ENCODE peak calls at places on chromosomes 12 and 14, in ten cellular contexts. One of them, this sample, is unnamed.

GRCh38 chr12:131628766-131629448 is 82.0 kb upstream of the SFSWAP start:
- DNase-seq in neural crest cell: no peak
- DNase-seq in non-pigmented ciliary epithelial cell: no peak
- DNase-seq in HCT116: no peak
- DNase-seq in coronary artery: no peak
- DNase-seq in IMR-90: no peak
- DNase-seq in renal cortical epithelial cell: no peak
- DNase-seq in fibroblast of mammary gland: no peak
- DNase-seq in uterus: no peak
- DNase-seq in head of caudate nucleus: no peak
- DNase-seq in this sample: no peak

GRCh38 chr12:10027311-10028099 is 3.0 kb upstream of the CLEC9A start:
- DNase-seq in HCT116: no peak
- DNase-seq in uterus: no peak
- DNase-seq in IMR-90: peak
- DNase-seq in renal cortical epithelial cell: peak
- DNase-seq in non-pigmented ciliary epithelial cell: no peak
- DNase-seq in coronary artery: no peak
- DNase-seq in neural crest cell: no peak
- DNase-seq in head of caudate nucleus: no peak
- DNase-seq in fibroblast of mammary gland: peak
- DNase-seq in this sample: no peak

GRCh38 chr12:112005419-112006395 is 7.3 kb downstream of the TMEM116 start:
- DNase-seq in uterus: no peak
- DNase-seq in renal cortical epithelial cell: peak
- DNase-seq in coronary artery: no peak
- DNase-seq in HCT116: peak
- DNase-seq in non-pigmented ciliary epithelial cell: no peak
- DNase-seq in fibroblast of mammary gland: peak
- DNase-seq in head of caudate nucleus: no peak
- DNase-seq in IMR-90: peak
- DNase-seq in neural crest cell: no peak
- DNase-seq in this sample: no peak

GRCh38 chr12:124700810-124701594 is 133.6 kb upstream of the NCOR2 start:
- DNase-seq in IMR-90: peak
- DNase-seq in uterus: peak
- DNase-seq in neural crest cell: no peak
- DNase-seq in non-pigmented ciliary epithelial cell: no peak
- DNase-seq in coronary artery: no peak
- DNase-seq in head of caudate nucleus: no peak
- DNase-seq in HCT116: no peak
- DNase-seq in fibroblast of mammary gland: no peak
- DNase-seq in renal cortical epithelial cell: peak
- DNase-seq in this sample: no peak

GRCh38 chr14:89870335-89870734 is 84.2 kb downstream of the EFCAB11 start:
- DNase-seq in IMR-90: peak
- DNase-seq in head of caudate nucleus: no peak
- DNase-seq in neural crest cell: no peak
- DNase-seq in uterus: no peak
- DNase-seq in coronary artery: no peak
- DNase-seq in HCT116: no peak
- DNase-seq in renal cortical epithelial cell: no peak
- DNase-seq in fibroblast of mammary gland: peak
- DNase-seq in non-pigmented ciliary epithelial cell: no peak
- DNase-seq in this sample: no peak

GRCh38 chr12:3035815-3036702 is 41.1 kb upstream of the TSPAN9 start:
- DNase-seq in non-pigmented ciliary epithelial cell: no peak
- DNase-seq in HCT116: no peak
- DNase-seq in uterus: no peak
- DNase-seq in fibroblast of mammary gland: peak
- DNase-seq in renal cortical epithelial cell: no peak
- DNase-seq in neural crest cell: no peak
- DNase-seq in head of caudate nucleus: peak
- DNase-seq in coronary artery: no peak
- DNase-seq in IMR-90: peak
- DNase-seq in this sample: no peak

GRCh38 chr12:49636979-49637378 is 13.6 kb downstream of the PRPF40B start:
- DNase-seq in uterus: peak
- DNase-seq in IMR-90: peak
- DNase-seq in renal cortical epithelial cell: peak
- DNase-seq in neural crest cell: peak
- DNase-seq in fibroblast of mammary gland: peak
- DNase-seq in head of caudate nucleus: peak
- DNase-seq in non-pigmented ciliary epithelial cell: no peak
- DNase-seq in HCT116: peak
- DNase-seq in coronary artery: no peak
- DNase-seq in this sample: peak

GRCh38 chr14:52153939-52154338 is 85.1 kb upstream of the NID2 start:
- DNase-seq in HCT116: no peak
- DNase-seq in uterus: no peak
- DNase-seq in head of caudate nucleus: no peak
- DNase-seq in coronary artery: no peak
- DNase-seq in neural crest cell: no peak
- DNase-seq in non-pigmented ciliary epithelial cell: no peak
- DNase-seq in IMR-90: no peak
- DNase-seq in fibroblast of mammary gland: no peak
- DNase-seq in renal cortical epithelial cell: no peak
- DNase-seq in this sample: no peak

GRCh38 chr12:89373772-89374572 is 21.7 kb upstream of the DUSP6 start:
- DNase-seq in neural crest cell: no peak
- DNase-seq in fibroblast of mammary gland: peak
- DNase-seq in IMR-90: peak
- DNase-seq in uterus: peak
- DNase-seq in renal cortical epithelial cell: peak
- DNase-seq in head of caudate nucleus: peak
- DNase-seq in HCT116: no peak
- DNase-seq in non-pigmented ciliary epithelial cell: peak
- DNase-seq in coronary artery: no peak
- DNase-seq in this sample: no peak

GRCh38 chr14:26370118-26370517 is 227.7 kb downstream of the NOVA1 start:
- DNase-seq in IMR-90: peak
- DNase-seq in coronary artery: no peak
- DNase-seq in renal cortical epithelial cell: peak
- DNase-seq in uterus: no peak
- DNase-seq in head of caudate nucleus: no peak
- DNase-seq in fibroblast of mammary gland: peak
- DNase-seq in HCT116: no peak
- DNase-seq in non-pigmented ciliary epithelial cell: no peak
- DNase-seq in neural crest cell: no peak
- DNase-seq in this sample: peak